ENCODE peak calls at places on chromosome 10, in seven cellular contexts. W is T-helper 1 cell, C is mesothelial cell of epicardium, P is NCI-H345, O is adrenal gland, Y is skeletal muscle cell, F is uterus. N is an unnamed sample.

GRCh38 chr10:44278669-44279337 is 106.1 kb downstream of the CXCL12 start:
- DNase-seq in Y (no peak), F (no peak), O (no peak), W (no peak), P (no peak), C (no peak), N (no peak)

GRCh38 chr10:117950408-117950807 is 96.3 kb downstream of the RAB11FIP2 start:
- DNase-seq in F (no peak), W (no peak), O (no peak), P (peak), Y (no peak), C (no peak), N (no peak)

GRCh38 chr10:114397651-114398145 is 6.6 kb downstream of the AFAP1L2 start:
- DNase-seq in O (no peak), P (no peak), W (no peak), Y (no peak), C (no peak), F (no peak), N (no peak)

GRCh38 chr10:78458983-78459638 is 425.4 kb downstream of the RPS24 start:
- DNase-seq in Y (peak), C (no peak), F (peak), O (peak), P (peak), W (no peak), N (peak)

GRCh38 chr10:87844837-87845623 is 18.3 kb downstream of the KLLN start:
- DNase-seq in F (no peak), W (no peak), C (no peak), O (no peak), Y (no peak), P (no peak), N (no peak)

GRCh38 chr10:131739201-131739600 is 161.6 kb upstream of the PPP2R2D start:
- DNase-seq in W (no peak), Y (no peak), P (no peak), O (no peak), C (no peak), F (no peak), N (no peak)

GRCh38 chr10:103549349-103549685 is 55.8 kb downstream of the NEURL1 start:
- DNase-seq in F (no peak), C (no peak), Y (no peak), O (no peak), P (no peak), W (no peak), N (no peak)

GRCh38 chr10:3755440-3756359 is 29.3 kb downstream of the KLF6 start:
- DNase-seq in F (no peak), Y (no peak), W (no peak), C (no peak), O (peak), P (no peak), N (no peak)

GRCh38 chr10:104123397-104123796 is 1.4 kb downstream of the SFR1 start:
- DNase-seq in C (no peak), Y (no peak), O (no peak), P (no peak), F (no peak), W (no peak), N (no peak)

GRCh38 chr10:7475046-7475860 is 64.4 kb upstream of the SFMBT2 start:
- DNase-seq in Y (no peak), P (no peak), F (no peak), W (no peak), C (no peak), O (no peak), N (no peak)

GRCh38 chr10:77201135-77202111 is 436.2 kb downstream of the KCNMA1 start:
- DNase-seq in C (no peak), Y (no peak), F (peak), P (no peak), W (no peak), O (no peak), N (no peak)

N was measured in NCI-H1930.